ENCODE peak calls at places on chromosomes 12 and 14, in eight cellular contexts. D, W, N, R, T, J, B and X are unnamed samples.

GRCh38 chr14:101097109-101097793 is 193.7 kb upstream of the RTL1 start:
- DNase-seq in D (no peak), W (no peak), N (no peak), R (no peak), T (no peak), J (no peak), B (no peak), X (no peak)

GRCh38 chr12:2693204-2693860 is 101.4 kb upstream of the FKBP4 start:
- DNase-seq in D (peak; percentile 71), W (no peak), N (no peak), R (no peak), T (no peak), J (peak; percentile 44), B (no peak), X (no peak)

GRCh38 chr12:85277900-85278597 is 2.0 kb upstream of the ALX1 start:
- DNase-seq in D (peak; percentile 72), W (no peak), N (no peak), R (no peak), T (no peak), J (no peak), B (no peak), X (no peak)

GRCh38 chr12:118377891-118378470 is 1.6 kb downstream of the SUDS3 start:
- DNase-seq in D (peak; percentile 48), W (peak; percentile 84), N (peak; percentile 44), R (peak; percentile 62), T (no peak), J (peak; percentile 66), B (peak; percentile 67), X (no peak)

GRCh38 chr14:100684154-100684553 is 42.5 kb upstream of the DLK1 start:
- DNase-seq in D (no peak), W (no peak), N (no peak), R (no peak), T (no peak), J (no peak), B (no peak), X (no peak)

GRCh38 chr14:96051642-96052540 is 12.7 kb downstream of the C14orf132 start:
- DNase-seq in D (peak; percentile 88), W (no peak), N (peak; percentile 8), R (no peak), T (no peak), J (peak; percentile 52), B (no peak), X (peak; percentile 69)

GRCh38 chr14:67641480-67641879 is 21.8 kb downstream of the ARG2 start:
- DNase-seq in D (no peak), W (no peak), N (no peak), R (no peak), T (no peak), J (no peak), B (no peak), X (no peak)

GRCh38 chr12:15883536-15883935 is 1.3 kb downstream of the STRAP start:
- DNase-seq in D (no peak), W (no peak), N (peak; percentile 20), R (no peak), T (no peak), J (no peak), B (no peak), X (no peak)

GRCh38 chr12:93990832-93991748 is 157.3 kb upstream of the PLXNC1 start:
- DNase-seq in D (peak; percentile 85), W (peak; percentile 46), N (peak; percentile 52), R (peak; percentile 76), T (no peak), J (peak; percentile 76), B (no peak), X (no peak)

GRCh38 chr12:49567302-49567610 is 686 bp downstream of the MCRS1 start:
- DNase-seq in D (no peak), W (no peak), N (no peak), R (peak; percentile 7), T (no peak), J (no peak), B (no peak), X (no peak)

GRCh38 chr14:105272623-105273022 is 24.3 kb downstream of the BTBD6 start:
- DNase-seq in D (peak; percentile 39), W (no peak), N (no peak), R (no peak), T (no peak), J (peak; percentile 27), B (no peak), X (no peak)

GRCh38 chr12:3336606-3337311 is 154.2 kb upstream of the PRMT8 start:
- DNase-seq in D (no peak), W (peak; percentile 10), N (no peak), R (peak; percentile 9), T (no peak), J (peak; percentile 43), B (no peak), X (no peak)

GRCh38 chr14:104526723-104527645 is 52.6 kb upstream of the C14orf180 start:
- DNase-seq in D (no peak), W (no peak), N (no peak), R (no peak), T (no peak), J (no peak), B (no peak), X (no peak)

GRCh38 chr12:18239561-18239960 is 21.8 kb upstream of the PIK3C2G start:
- DNase-seq in D (no peak), W (no peak), N (no peak), R (no peak), T (no peak), J (no peak), B (no peak), X (no peak)

GRCh38 chr12:93483151-93483807 is 16.0 kb downstream of the MRPL42 start:
- DNase-seq in D (no peak), W (no peak), N (peak; percentile 19), R (no peak), T (no peak), J (no peak), B (no peak), X (no peak)

GRCh38 chr14:97029800-97030199 is 232.6 kb downstream of the VRK1 start:
- DNase-seq in D (no peak), W (no peak), N (no peak), R (no peak), T (no peak), J (no peak), B (no peak), X (no peak)

GRCh38 chr12:110543252-110543959 is 39.7 kb downstream of the PPTC7 start:
- DNase-seq in D (no peak), W (no peak), N (peak; percentile 80), R (peak; percentile 83), T (no peak), J (no peak), B (no peak), X (no peak)

GRCh38 chr12:8145754-8146415 is 10.9 kb upstream of the ZNF705A start:
- DNase-seq in D (peak; percentile 82), W (no peak), N (peak; percentile 85), R (peak; percentile 86), T (no peak), J (peak; percentile 89), B (no peak), X (no peak)

GRCh38 chr14:100214768-100215079 is 24.2 kb upstream of the YY1 start:
- DNase-seq in D (no peak), W (no peak), N (no peak), R (no peak), T (no peak), J (no peak), B (no peak), X (no peak)

GRCh38 chr14:104143521-104144452 is 5.4 kb downstream of the KIF26A start:
- DNase-seq in D (no peak), W (no peak), N (no peak), R (no peak), T (no peak), J (no peak), B (no peak), X (no peak)

GRCh38 chr12:62260733-62261683 is 804 bp downstream of the USP15 start:
- DNase-seq in D (peak; percentile 42), W (peak; percentile 2), N (peak; percentile 41), R (peak; percentile 77), T (no peak), J (peak; percentile 39), B (peak; percentile 25), X (no peak)

GRCh38 chr12:105561981-105562726 is 231.7 kb downstream of the C12orf75 start:
- DNase-seq in D (peak; percentile 6), W (no peak), N (peak; percentile 90), R (peak; percentile 91), T (peak; percentile 71), J (peak; percentile 76), B (no peak), X (no peak)

GRCh38 chr12:25801621-25802243 is 156.8 kb upstream of the RASSF8 start:
- DNase-seq in D (no peak), W (no peak), N (no peak), R (no peak), T (no peak), J (no peak), B (no peak), X (no peak)

GRCh38 chr12:116736962-116737773 is 701 bp downstream of the SPRING1 start:
- DNase-seq in D (peak; percentile 49), W (no peak), N (no peak), R (peak; percentile 7), T (no peak), J (peak; percentile 28), B (no peak), X (no peak)

GRCh38 chr12:105451211-105451610 is 120.7 kb downstream of the C12orf75 start:
- DNase-seq in D (no peak), W (no peak), N (peak; percentile 82), R (peak; percentile 89), T (no peak), J (no peak), B (no peak), X (no peak)

GRCh38 chr12:62934799-62935674 is at the start of gene PPM1H:
- DNase-seq in D (peak; percentile 98), W (peak; percentile 66), N (peak; percentile 11), R (peak; percentile 63), T (peak; percentile 68), J (peak; percentile 96), B (peak; percentile 17), X (no peak)

GRCh38 chr12:121009744-121010143 is 6.5 kb downstream of the C12orf43 start:
- DNase-seq in D (peak; percentile 76), W (peak; percentile 14), N (peak; percentile 42), R (peak; percentile 44), T (no peak), J (peak; percentile 70), B (no peak), X (no peak)

GRCh38 chr12:83468988-83469908 is 782.5 kb downstream of the TMTC2 start:
- DNase-seq in D (no peak), W (no peak), N (no peak), R (no peak), T (no peak), J (no peak), B (no peak), X (no peak)

GRCh38 chr14:74671789-74672188 is 41.1 kb downstream of the AREL1 start:
- DNase-seq in D (no peak), W (no peak), N (peak; percentile 79), R (peak; percentile 91), T (no peak), J (no peak), B (no peak), X (no peak)

GRCh38 chr14:76349993-76350392 is 25.9 kb upstream of the ESRRB start:
- DNase-seq in D (no peak), W (no peak), N (no peak), R (no peak), T (no peak), J (no peak), B (no peak), X (no peak)

GRCh38 chr14:53347046-53347445 is 193.9 kb upstream of the DDHD1 start:
- DNase-seq in D (peak; percentile 30), W (no peak), N (no peak), R (no peak), T (no peak), J (no peak), B (no peak), X (no peak)

GRCh38 chr14:69959136-69959535 is 79.9 kb downstream of the SMOC1 start:
- DNase-seq in D (no peak), W (no peak), N (no peak), R (no peak), T (no peak), J (no peak), B (no peak), X (no peak)

GRCh38 chr12:12817611-12818010 is 4.5 kb downstream of the DDX47 start:
- DNase-seq in D (no peak), W (no peak), N (no peak), R (no peak), T (no peak), J (no peak), B (no peak), X (no peak)

GRCh38 chr14:58969951-58970751 is 218.3 kb upstream of the DAAM1 start:
- DNase-seq in D (peak; percentile 64), W (no peak), N (peak; percentile 64), R (peak; percentile 57), T (no peak), J (peak; percentile 89), B (no peak), X (no peak)